ENCODE peak calls at places on chromosomes 1 and 21, in seven cellular contexts. One of them, this sample, is unnamed.

GRCh38 chr1:240602189-240602588 is 9.8 kb downstream of the GREM2 start:
- DNase-seq in cardiac septum: no peak
- DNase-seq in activated CD4-positive, CD25-positive, alpha-beta regulatory T cell: no peak
- DNase-seq in EH: peak
- DNase-seq in NCI-H510A treated with DMSO at 0.1 percent for 48 hours: no peak
- DNase-seq in AG20443: no peak
- DNase-seq in stimulated activated CD8-positive, alpha-beta memory T cell treated with anti-CD3 and anti-CD28 coated beads, Interleukin-4, amount 100 ng/mL, for 24 hours: no peak
- DNase-seq in this sample: no peak

GRCh38 chr1:156616463-156616862 is 2.8 kb upstream of the HAPLN2 start:
- DNase-seq in NCI-H510A treated with DMSO at 0.1 percent for 48 hours: peak
- DNase-seq in cardiac septum: no peak
- DNase-seq in AG20443: no peak
- DNase-seq in EH: peak
- DNase-seq in activated CD4-positive, CD25-positive, alpha-beta regulatory T cell: no peak
- DNase-seq in stimulated activated CD8-positive, alpha-beta memory T cell treated with anti-CD3 and anti-CD28 coated beads, Interleukin-4, amount 100 ng/mL, for 24 hours: no peak
- DNase-seq in this sample: peak

GRCh38 chr1:73092383-73092782 is 810.0 kb upstream of the NEGR1 start:
- DNase-seq in NCI-H510A treated with DMSO at 0.1 percent for 48 hours: no peak
- DNase-seq in EH: no peak
- DNase-seq in AG20443: no peak
- DNase-seq in cardiac septum: no peak
- DNase-seq in stimulated activated CD8-positive, alpha-beta memory T cell treated with anti-CD3 and anti-CD28 coated beads, Interleukin-4, amount 100 ng/mL, for 24 hours: no peak
- DNase-seq in activated CD4-positive, CD25-positive, alpha-beta regulatory T cell: no peak
- DNase-seq in this sample: no peak

GRCh38 chr21:41511858-41512257 is 3.9 kb upstream of the TMPRSS2 start:
- DNase-seq in stimulated activated CD8-positive, alpha-beta memory T cell treated with anti-CD3 and anti-CD28 coated beads, Interleukin-4, amount 100 ng/mL, for 24 hours: no peak
- DNase-seq in AG20443: no peak
- DNase-seq in cardiac septum: no peak
- DNase-seq in NCI-H510A treated with DMSO at 0.1 percent for 48 hours: no peak
- DNase-seq in activated CD4-positive, CD25-positive, alpha-beta regulatory T cell: no peak
- DNase-seq in EH: no peak
- DNase-seq in this sample: no peak

GRCh38 chr1:244974550-244974949 is 110.2 kb upstream of the HNRNPU start:
- DNase-seq in NCI-H510A treated with DMSO at 0.1 percent for 48 hours: no peak
- DNase-seq in cardiac septum: no peak
- DNase-seq in AG20443: no peak
- DNase-seq in stimulated activated CD8-positive, alpha-beta memory T cell treated with anti-CD3 and anti-CD28 coated beads, Interleukin-4, amount 100 ng/mL, for 24 hours: no peak
- DNase-seq in EH: no peak
- DNase-seq in activated CD4-positive, CD25-positive, alpha-beta regulatory T cell: no peak
- DNase-seq in this sample: no peak

GRCh38 chr21:16913010-16913409 is 599.8 kb upstream of the CXADR start:
- DNase-seq in NCI-H510A treated with DMSO at 0.1 percent for 48 hours: no peak
- DNase-seq in EH: no peak
- DNase-seq in AG20443: no peak
- DNase-seq in cardiac septum: no peak
- DNase-seq in activated CD4-positive, CD25-positive, alpha-beta regulatory T cell: no peak
- DNase-seq in stimulated activated CD8-positive, alpha-beta memory T cell treated with anti-CD3 and anti-CD28 coated beads, Interleukin-4, amount 100 ng/mL, for 24 hours: no peak
- DNase-seq in this sample: no peak

GRCh38 chr1:67019600-67020136 is 34.3 kb downstream of the SLC35D1 start:
- DNase-seq in cardiac septum: no peak
- DNase-seq in EH: peak
- DNase-seq in activated CD4-positive, CD25-positive, alpha-beta regulatory T cell: no peak
- DNase-seq in stimulated activated CD8-positive, alpha-beta memory T cell treated with anti-CD3 and anti-CD28 coated beads, Interleukin-4, amount 100 ng/mL, for 24 hours: no peak
- DNase-seq in AG20443: peak
- DNase-seq in NCI-H510A treated with DMSO at 0.1 percent for 48 hours: no peak
- DNase-seq in this sample: no peak

GRCh38 chr1:204688007-204688406 is 2.5 kb upstream of the LRRN2 start:
- DNase-seq in AG20443: no peak
- DNase-seq in EH: no peak
- DNase-seq in activated CD4-positive, CD25-positive, alpha-beta regulatory T cell: no peak
- DNase-seq in stimulated activated CD8-positive, alpha-beta memory T cell treated with anti-CD3 and anti-CD28 coated beads, Interleukin-4, amount 100 ng/mL, for 24 hours: no peak
- DNase-seq in NCI-H510A treated with DMSO at 0.1 percent for 48 hours: no peak
- DNase-seq in cardiac septum: no peak
- DNase-seq in this sample: no peak

GRCh38 chr1:114610546-114611245 is 29.3 kb upstream of the BCAS2 start:
- DNase-seq in NCI-H510A treated with DMSO at 0.1 percent for 48 hours: no peak
- DNase-seq in stimulated activated CD8-positive, alpha-beta memory T cell treated with anti-CD3 and anti-CD28 coated beads, Interleukin-4, amount 100 ng/mL, for 24 hours: no peak
- DNase-seq in activated CD4-positive, CD25-positive, alpha-beta regulatory T cell: no peak
- DNase-seq in EH: peak
- DNase-seq in cardiac septum: no peak
- DNase-seq in AG20443: no peak
- DNase-seq in this sample: no peak

GRCh38 chr21:46322351-46323226 is 1.1 kb downstream of the C21orf58 start:
- DNase-seq in AG20443: peak
- DNase-seq in cardiac septum: no peak
- DNase-seq in stimulated activated CD8-positive, alpha-beta memory T cell treated with anti-CD3 and anti-CD28 coated beads, Interleukin-4, amount 100 ng/mL, for 24 hours: no peak
- DNase-seq in NCI-H510A treated with DMSO at 0.1 percent for 48 hours: no peak
- DNase-seq in activated CD4-positive, CD25-positive, alpha-beta regulatory T cell: no peak
- DNase-seq in EH: peak
- DNase-seq in this sample: no peak

GRCh38 chr1:175192111-175192629 is 406 bp downstream of the KIAA0040 start:
- DNase-seq in stimulated activated CD8-positive, alpha-beta memory T cell treated with anti-CD3 and anti-CD28 coated beads, Interleukin-4, amount 100 ng/mL, for 24 hours: no peak
- DNase-seq in cardiac septum: peak
- DNase-seq in NCI-H510A treated with DMSO at 0.1 percent for 48 hours: peak
- DNase-seq in activated CD4-positive, CD25-positive, alpha-beta regulatory T cell: no peak
- DNase-seq in AG20443: peak
- DNase-seq in EH: peak
- DNase-seq in this sample: peak

GRCh38 chr21:31203371-31204054 is 140.5 kb downstream of the TIAM1 start:
- DNase-seq in NCI-H510A treated with DMSO at 0.1 percent for 48 hours: no peak
- DNase-seq in activated CD4-positive, CD25-positive, alpha-beta regulatory T cell: no peak
- DNase-seq in EH: peak
- DNase-seq in cardiac septum: no peak
- DNase-seq in AG20443: peak
- DNase-seq in stimulated activated CD8-positive, alpha-beta memory T cell treated with anti-CD3 and anti-CD28 coated beads, Interleukin-4, amount 100 ng/mL, for 24 hours: no peak
- DNase-seq in this sample: no peak

GRCh38 chr1:31161571-31161970 is 78.1 kb downstream of the NKAIN1 start:
- DNase-seq in cardiac septum: no peak
- DNase-seq in stimulated activated CD8-positive, alpha-beta memory T cell treated with anti-CD3 and anti-CD28 coated beads, Interleukin-4, amount 100 ng/mL, for 24 hours: no peak
- DNase-seq in NCI-H510A treated with DMSO at 0.1 percent for 48 hours: no peak
- DNase-seq in activated CD4-positive, CD25-positive, alpha-beta regulatory T cell: no peak
- DNase-seq in AG20443: no peak
- DNase-seq in EH: no peak
- DNase-seq in this sample: no peak

GRCh38 chr21:42760977-42761751 is 107.7 kb downstream of the PDE9A start:
- DNase-seq in stimulated activated CD8-positive, alpha-beta memory T cell treated with anti-CD3 and anti-CD28 coated beads, Interleukin-4, amount 100 ng/mL, for 24 hours: no peak
- DNase-seq in activated CD4-positive, CD25-positive, alpha-beta regulatory T cell: no peak
- DNase-seq in cardiac septum: no peak
- DNase-seq in EH: no peak
- DNase-seq in AG20443: no peak
- DNase-seq in NCI-H510A treated with DMSO at 0.1 percent for 48 hours: no peak
- DNase-seq in this sample: no peak

GRCh38 chr1:56866656-56867055 is 12.1 kb downstream of the C8A start:
- DNase-seq in activated CD4-positive, CD25-positive, alpha-beta regulatory T cell: no peak
- DNase-seq in EH: peak
- DNase-seq in NCI-H510A treated with DMSO at 0.1 percent for 48 hours: no peak
- DNase-seq in stimulated activated CD8-positive, alpha-beta memory T cell treated with anti-CD3 and anti-CD28 coated beads, Interleukin-4, amount 100 ng/mL, for 24 hours: no peak
- DNase-seq in AG20443: peak
- DNase-seq in cardiac septum: no peak
- DNase-seq in this sample: no peak

GRCh38 chr1:67801903-67802302 is 31.4 kb downstream of the GNG12 start:
- DNase-seq in EH: peak
- DNase-seq in cardiac septum: no peak
- DNase-seq in activated CD4-positive, CD25-positive, alpha-beta regulatory T cell: no peak
- DNase-seq in NCI-H510A treated with DMSO at 0.1 percent for 48 hours: no peak
- DNase-seq in AG20443: no peak
- DNase-seq in stimulated activated CD8-positive, alpha-beta memory T cell treated with anti-CD3 and anti-CD28 coated beads, Interleukin-4, amount 100 ng/mL, for 24 hours: no peak
- DNase-seq in this sample: no peak

GRCh38 chr1:156582388-156583022 is 3.0 kb downstream of the TTC24 start:
- DNase-seq in AG20443: no peak
- DNase-seq in cardiac septum: no peak
- DNase-seq in activated CD4-positive, CD25-positive, alpha-beta regulatory T cell: no peak
- DNase-seq in stimulated activated CD8-positive, alpha-beta memory T cell treated with anti-CD3 and anti-CD28 coated beads, Interleukin-4, amount 100 ng/mL, for 24 hours: no peak
- DNase-seq in EH: no peak
- DNase-seq in NCI-H510A treated with DMSO at 0.1 percent for 48 hours: no peak
- DNase-seq in this sample: no peak